ENCODE peak calls at places on chromosome 7, in ten cellular contexts. J is PC-3; T is GM23248; F is IMR-90; M is heart left ventricle; B is CD4-positive, CD25-positive, alpha-beta regulatory T cell; C is CD8-positive, alpha-beta T cell; P is astrocyte; O is tibial nerve; Q is esophagus squamous epithelium. V is an unnamed sample.

GRCh38 chr7:121761399-121761798 is 111.6 kb upstream of the PTPRZ1 start:
- DNase-seq in F (no peak), O (no peak), C (no peak), J (peak; percentile 2), P (no peak), B (no peak), Q (no peak), T (peak; percentile 17), M (no peak), V (no peak)

GRCh38 chr7:116779921-116780320 is 82.5 kb upstream of the CAPZA2 start:
- DNase-seq in P (peak; percentile 23), C (no peak), T (no peak), M (no peak), O (no peak), B (no peak), J (no peak), F (no peak), Q (no peak), V (no peak)

GRCh38 chr7:83546586-83546985 is 102.4 kb downstream of the SEMA3E start:
- DNase-seq in P (peak; percentile 76), C (no peak), M (no peak), J (peak; percentile 70), O (no peak), Q (no peak), B (no peak), T (peak; percentile 60), F (peak; percentile 63), V (no peak)

GRCh38 chr7:132861424-132861823 is 220.5 kb downstream of the CHCHD3 start:
- DNase-seq in F (no peak), M (no peak), Q (no peak), B (no peak), T (no peak), C (no peak), P (no peak), O (no peak), J (no peak), V (no peak)

GRCh38 chr7:50697686-50698085 is 85.0 kb downstream of the GRB10 start:
- DNase-seq in O (no peak), F (no peak), B (no peak), J (no peak), Q (no peak), M (no peak), P (no peak), T (no peak), C (no peak), V (no peak)

GRCh38 chr7:94782777-94783176 is 124.6 kb upstream of the PPP1R9A start:
- DNase-seq in T (no peak), F (no peak), J (no peak), C (no peak), P (no peak), Q (no peak), B (no peak), O (no peak), M (no peak), V (no peak)

GRCh38 chr7:31083205-31083801 is 31.2 kb downstream of the ADCYAP1R1 start:
- DNase-seq in P (no peak), J (no peak), F (no peak), T (no peak), O (no peak), Q (no peak), B (no peak), M (no peak), C (no peak), V (no peak)

GRCh38 chr7:117202511-117202910 is 120.3 kb downstream of the WNT2 start:
- DNase-seq in C (no peak), B (no peak), F (peak; percentile 62), J (peak; percentile 34), O (no peak), M (no peak), P (no peak), T (peak; percentile 59), Q (no peak), V (no peak)

DNA sequence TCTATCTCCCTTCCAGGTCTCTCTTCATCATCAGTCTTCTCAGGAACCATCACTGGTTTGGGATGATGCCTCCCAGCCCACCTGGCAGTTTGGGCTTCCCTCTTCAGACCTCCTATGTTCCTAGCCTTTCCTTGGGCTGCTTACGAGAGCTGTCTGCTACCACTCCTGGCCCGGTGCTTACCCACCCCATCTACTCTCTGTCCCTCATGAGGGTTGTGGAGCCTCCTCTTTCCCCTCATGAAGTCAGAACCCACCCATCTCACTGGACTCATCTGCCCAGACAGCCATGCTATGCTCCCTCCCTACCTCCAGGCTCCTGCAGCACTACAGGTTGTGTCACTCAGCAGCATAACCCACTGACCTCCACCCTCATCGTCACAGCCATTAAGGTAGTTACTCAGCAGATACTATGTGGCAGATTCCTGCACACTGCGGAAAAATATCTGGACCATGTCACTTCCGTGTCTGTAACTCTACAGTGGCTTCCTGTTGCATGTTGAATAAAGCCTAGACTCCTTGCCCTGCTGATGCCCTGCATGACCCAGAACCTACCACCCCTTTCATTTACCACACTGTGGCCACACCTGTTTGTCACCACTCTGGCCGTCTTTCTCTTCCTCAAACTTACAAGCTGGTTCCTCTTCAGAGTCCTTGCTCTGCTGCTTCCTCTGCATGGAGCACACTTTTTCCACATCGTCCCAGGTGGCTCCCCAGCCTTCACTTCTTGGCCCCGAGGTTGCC is 2.0 kb downstream of the DBNL start:
- DNase-seq in J (no peak), B (peak; percentile 80), P (no peak), C (no peak), Q (no peak), T (no peak), M (no peak), F (no peak), O (no peak), V (peak; percentile 40)
- H3K4me1 ChIP-seq in J (peaks cover 39% of the 10 kb centered on the region), B (peaks cover 59% of the 10 kb centered on the region), P (peaks cover 15% of the 10 kb centered on the region), C (peaks cover 65% of the 10 kb centered on the region), Q (peaks cover 25% of the 10 kb centered on the region), T (no peaks in the 10 kb centered on the region), M (no peaks in the 10 kb centered on the region), F (peaks cover 8% of the 10 kb centered on the region), O (no peaks in the 10 kb centered on the region), V (peaks cover 31% of the 10 kb centered on the region)

GRCh38 chr7:96686305-96686704 is 23.3 kb downstream of the SEM1 start:
- DNase-seq in P (peak; percentile 33), B (peak; percentile 32), M (no peak), F (no peak), Q (no peak), T (no peak), C (no peak), J (no peak), O (no peak), V (no peak)
- H3K36me3 ChIP-seq in P (peaks cover 3% of the 10 kb centered on the region), B (peaks cover 15% of the 10 kb centered on the region), M (peaks cover 18% of the 10 kb centered on the region), F (peaks cover 3% of the 10 kb centered on the region), Q (no peaks in the 10 kb centered on the region), T (peaks cover 6% of the 10 kb centered on the region), C (peaks cover 5% of the 10 kb centered on the region), J (peaks cover 16% of the 10 kb centered on the region), O (no peaks in the 10 kb centered on the region), V (no peaks in the 10 kb centered on the region)

GRCh38 chr7:75915416-75916156 is 631 bp downstream of the POR start:
- DNase-seq in T (peak; percentile 55), C (peak; percentile 59), O (no peak), P (no peak), B (peak; percentile 63), Q (no peak), F (peak; percentile 22), M (peak; percentile 19), J (no peak), V (peak; percentile 26)

GRCh38 chr7:75914169-75914654 is 743 bp upstream of the POR start:
- DNase-seq in J (no peak), F (no peak), P (no peak), M (peak; percentile 17), C (no peak), O (no peak), T (no peak), B (no peak), Q (no peak), V (peak; percentile 8)

GRCh38 chr7:75914655-75915415 is at the start of gene POR:
- DNase-seq in Q (peak; percentile 61), P (peak; percentile 80), F (peak; percentile 88), T (peak; percentile 94), C (peak; percentile 99), J (peak; percentile 94), M (peak; percentile 96), B (peak; percentile 95), O (peak; percentile 92), V (peak; percentile 97)

GRCh38 chr7:75916259-75916658 is 1.3 kb downstream of the POR start:
- DNase-seq in F (no peak), M (no peak), C (no peak), J (no peak), B (no peak), O (no peak), Q (no peak), T (no peak), P (no peak), V (no peak)

DNA sequence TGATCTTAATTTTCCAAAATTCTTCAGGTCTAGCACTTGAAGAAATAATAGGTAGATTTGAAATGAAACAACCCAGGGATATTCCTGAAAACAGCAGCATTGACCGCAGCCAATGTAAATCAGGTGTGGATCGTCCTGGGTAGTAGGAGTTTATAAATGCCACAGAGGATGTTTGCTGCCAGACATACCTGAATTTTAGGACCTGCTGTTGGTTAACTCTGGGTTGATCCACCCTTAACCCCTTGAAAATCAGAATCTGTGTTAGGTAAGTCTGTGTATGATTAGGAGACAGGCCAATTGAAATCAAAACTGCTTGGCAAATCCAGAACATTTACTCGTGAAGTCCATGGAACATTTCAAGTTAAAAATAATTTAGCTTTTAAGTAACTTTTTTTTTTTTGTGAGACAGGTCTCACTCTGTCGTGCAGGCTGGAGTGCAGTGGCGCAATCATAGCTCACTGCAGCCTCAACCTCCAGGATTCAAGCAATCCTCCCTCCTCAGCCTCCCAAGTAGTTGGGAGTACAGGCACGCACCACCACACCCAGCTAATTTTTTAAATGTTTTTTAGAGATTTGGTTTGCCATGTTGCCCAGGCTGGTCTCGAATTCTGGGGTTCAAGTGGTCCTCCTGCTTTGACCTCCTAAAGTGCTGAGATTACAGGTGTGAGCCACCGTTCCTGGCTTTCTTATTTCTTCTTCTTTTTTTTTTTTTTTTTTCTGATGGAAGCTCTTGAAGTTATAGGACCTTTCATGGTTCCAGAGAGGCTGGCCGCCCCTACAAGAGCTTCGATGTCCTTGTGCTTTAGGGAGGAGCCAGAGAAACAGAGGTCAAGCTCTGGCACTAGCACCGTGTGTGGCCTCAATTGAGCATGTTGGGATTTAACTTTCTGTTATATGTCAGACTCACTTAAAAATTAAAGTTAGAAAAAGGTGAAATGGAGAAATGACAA is 2.0 kb downstream of the POR start:
- DNase-seq in T (no peak), B (no peak), J (no peak), F (no peak), Q (no peak), C (no peak), M (no peak), O (no peak), P (no peak), V (no peak)
- H3K4me1 ChIP-seq in T (peaks cover 3% of the 10 kb centered on the region), B (peaks cover 30% of the 10 kb centered on the region), J (peaks cover 23% of the 10 kb centered on the region), F (peaks cover 2% of the 10 kb centered on the region), Q (peaks cover 11% of the 10 kb centered on the region), C (peaks cover 24% of the 10 kb centered on the region), M (peaks cover 4% of the 10 kb centered on the region), O (no peaks in the 10 kb centered on the region), P (peaks cover 19% of the 10 kb centered on the region), V (peaks cover 31% of the 10 kb centered on the region)

GRCh38 chr7:152103691-152104090 is 78.2 kb downstream of the GALNT11 start:
- DNase-seq in B (no peak), O (no peak), J (no peak), P (no peak), T (no peak), M (no peak), F (no peak), C (no peak), Q (no peak), V (no peak)
- H3K36me3 ChIP-seq in B (peaks cover 37% of the 10 kb centered on the region), O (no peaks in the 10 kb centered on the region), J (no peaks in the 10 kb centered on the region), P (no peaks in the 10 kb centered on the region), T (peaks cover 18% of the 10 kb centered on the region), M (peaks cover 70% of the 10 kb centered on the region), F (peaks cover 12% of the 10 kb centered on the region), C (peaks cover 9% of the 10 kb centered on the region), Q (no peaks in the 10 kb centered on the region), V (peaks cover 8% of the 10 kb centered on the region)